ENCODE peak calls at places on chromosomes 7 and 10, in five cellular contexts. One of them, this sample, is unnamed.

GRCh38 chr10:61047788-61048560 is 104.0 kb upstream of the RHOBTB1 start:
- DNase-seq in osteocyte: no peak
- DNase-seq in GF-D8: no peak
- DNase-seq in stimulated activated naive CD8-positive, alpha-beta T cell treated with anti-CD3 and anti-CD28 coated beads, Interleukin-15, amount 100 ng/mL, for 72 hours: no peak
- DNase-seq in CD4-positive, alpha-beta memory T cell: no peak
- DNase-seq in this sample: no peak

GRCh38 chr10:72612203-72612826 is 13.6 kb downstream of the MICU1 start:
- DNase-seq in osteocyte: no peak
- DNase-seq in CD4-positive, alpha-beta memory T cell: no peak
- DNase-seq in stimulated activated naive CD8-positive, alpha-beta T cell treated with anti-CD3 and anti-CD28 coated beads, Interleukin-15, amount 100 ng/mL, for 72 hours: no peak
- DNase-seq in GF-D8: no peak
- DNase-seq in this sample: no peak

GRCh38 chr10:99467236-99467999 is 37.0 kb upstream of the GOT1 start:
- DNase-seq in osteocyte: no peak
- DNase-seq in stimulated activated naive CD8-positive, alpha-beta T cell treated with anti-CD3 and anti-CD28 coated beads, Interleukin-15, amount 100 ng/mL, for 72 hours: no peak
- DNase-seq in CD4-positive, alpha-beta memory T cell: no peak
- DNase-seq in GF-D8: no peak
- DNase-seq in this sample: no peak

GRCh38 chr10:132385721-132386418 is 11.1 kb upstream of the PWWP2B start:
- DNase-seq in CD4-positive, alpha-beta memory T cell: no peak
- DNase-seq in GF-D8: no peak
- DNase-seq in stimulated activated naive CD8-positive, alpha-beta T cell treated with anti-CD3 and anti-CD28 coated beads, Interleukin-15, amount 100 ng/mL, for 72 hours: no peak
- DNase-seq in osteocyte: no peak
- DNase-seq in this sample: no peak

GRCh38 chr10:122265896-122266295 is 5.2 kb upstream of the BTBD16 start:
- DNase-seq in osteocyte: no peak
- DNase-seq in GF-D8: no peak
- DNase-seq in stimulated activated naive CD8-positive, alpha-beta T cell treated with anti-CD3 and anti-CD28 coated beads, Interleukin-15, amount 100 ng/mL, for 72 hours: no peak
- DNase-seq in CD4-positive, alpha-beta memory T cell: no peak
- DNase-seq in this sample: no peak

GRCh38 chr7:1427064-1427657 is 32.1 kb downstream of the MICALL2 start:
- DNase-seq in osteocyte: no peak
- DNase-seq in CD4-positive, alpha-beta memory T cell: no peak
- DNase-seq in GF-D8: no peak
- DNase-seq in stimulated activated naive CD8-positive, alpha-beta T cell treated with anti-CD3 and anti-CD28 coated beads, Interleukin-15, amount 100 ng/mL, for 72 hours: no peak
- DNase-seq in this sample: no peak

GRCh38 chr10:121596668-121597503 is 1.4 kb downstream of the FGFR2 start:
- DNase-seq in osteocyte: no peak
- DNase-seq in CD4-positive, alpha-beta memory T cell: no peak
- DNase-seq in GF-D8: no peak
- DNase-seq in stimulated activated naive CD8-positive, alpha-beta T cell treated with anti-CD3 and anti-CD28 coated beads, Interleukin-15, amount 100 ng/mL, for 72 hours: no peak
- DNase-seq in this sample: no peak

GRCh38 chr10:109427421-109427820 is 495.9 kb downstream of the XPNPEP1 start:
- DNase-seq in stimulated activated naive CD8-positive, alpha-beta T cell treated with anti-CD3 and anti-CD28 coated beads, Interleukin-15, amount 100 ng/mL, for 72 hours: no peak
- DNase-seq in GF-D8: no peak
- DNase-seq in CD4-positive, alpha-beta memory T cell: no peak
- DNase-seq in osteocyte: no peak
- DNase-seq in this sample: no peak

GRCh38 chr10:69866688-69867461 is 65.2 kb downstream of the COL13A1 start:
- DNase-seq in GF-D8: no peak
- DNase-seq in stimulated activated naive CD8-positive, alpha-beta T cell treated with anti-CD3 and anti-CD28 coated beads, Interleukin-15, amount 100 ng/mL, for 72 hours: no peak
- DNase-seq in osteocyte: no peak
- DNase-seq in CD4-positive, alpha-beta memory T cell: no peak
- DNase-seq in this sample: no peak

GRCh38 chr10:96512524-96512991 is 1.2 kb downstream of the TLL2 start:
- DNase-seq in GF-D8: no peak
- DNase-seq in CD4-positive, alpha-beta memory T cell: no peak
- DNase-seq in osteocyte: no peak
- DNase-seq in stimulated activated naive CD8-positive, alpha-beta T cell treated with anti-CD3 and anti-CD28 coated beads, Interleukin-15, amount 100 ng/mL, for 72 hours: peak
- DNase-seq in this sample: no peak

GRCh38 chr10:86365346-86366032 is 1.1 kb downstream of the GRID1 start:
- DNase-seq in GF-D8: no peak
- DNase-seq in osteocyte: no peak
- DNase-seq in stimulated activated naive CD8-positive, alpha-beta T cell treated with anti-CD3 and anti-CD28 coated beads, Interleukin-15, amount 100 ng/mL, for 72 hours: no peak
- DNase-seq in CD4-positive, alpha-beta memory T cell: no peak
- DNase-seq in this sample: no peak

GRCh38 chr7:121620953-121621606 is 225.0 kb upstream of the FAM3C start:
- DNase-seq in GF-D8: no peak
- DNase-seq in CD4-positive, alpha-beta memory T cell: no peak
- DNase-seq in stimulated activated naive CD8-positive, alpha-beta T cell treated with anti-CD3 and anti-CD28 coated beads, Interleukin-15, amount 100 ng/mL, for 72 hours: no peak
- DNase-seq in osteocyte: no peak
- DNase-seq in this sample: no peak

GRCh38 chr7:77985974-77986339 is 187.4 kb downstream of the PHTF2 start:
- DNase-seq in CD4-positive, alpha-beta memory T cell: no peak
- DNase-seq in stimulated activated naive CD8-positive, alpha-beta T cell treated with anti-CD3 and anti-CD28 coated beads, Interleukin-15, amount 100 ng/mL, for 72 hours: no peak
- DNase-seq in GF-D8: no peak
- DNase-seq in osteocyte: no peak
- DNase-seq in this sample: no peak

GRCh38 chr7:5872326-5872725 is 8.3 kb upstream of the OCM start:
- DNase-seq in osteocyte: no peak
- DNase-seq in stimulated activated naive CD8-positive, alpha-beta T cell treated with anti-CD3 and anti-CD28 coated beads, Interleukin-15, amount 100 ng/mL, for 72 hours: no peak
- DNase-seq in CD4-positive, alpha-beta memory T cell: no peak
- DNase-seq in GF-D8: no peak
- DNase-seq in this sample: no peak

GRCh38 chr10:94439275-94439861 is 37.0 kb downstream of the TBC1D12 start:
- DNase-seq in stimulated activated naive CD8-positive, alpha-beta T cell treated with anti-CD3 and anti-CD28 coated beads, Interleukin-15, amount 100 ng/mL, for 72 hours: no peak
- DNase-seq in osteocyte: no peak
- DNase-seq in GF-D8: no peak
- DNase-seq in CD4-positive, alpha-beta memory T cell: no peak
- DNase-seq in this sample: no peak

GRCh38 chr7:155291045-155291530 is 6.6 kb upstream of the INSIG1 start:
- DNase-seq in stimulated activated naive CD8-positive, alpha-beta T cell treated with anti-CD3 and anti-CD28 coated beads, Interleukin-15, amount 100 ng/mL, for 72 hours: peak
- DNase-seq in GF-D8: no peak
- DNase-seq in CD4-positive, alpha-beta memory T cell: no peak
- DNase-seq in osteocyte: no peak
- DNase-seq in this sample: no peak

GRCh38 chr7:48046458-48046857 is 11.1 kb downstream of the C7orf57 start:
- DNase-seq in GF-D8: no peak
- DNase-seq in stimulated activated naive CD8-positive, alpha-beta T cell treated with anti-CD3 and anti-CD28 coated beads, Interleukin-15, amount 100 ng/mL, for 72 hours: no peak
- DNase-seq in CD4-positive, alpha-beta memory T cell: peak
- DNase-seq in osteocyte: no peak
- DNase-seq in this sample: no peak

GRCh38 chr7:149690688-149691446 is 82.5 kb downstream of the ZNF467 start:
- DNase-seq in osteocyte: no peak
- DNase-seq in GF-D8: no peak
- DNase-seq in stimulated activated naive CD8-positive, alpha-beta T cell treated with anti-CD3 and anti-CD28 coated beads, Interleukin-15, amount 100 ng/mL, for 72 hours: peak
- DNase-seq in CD4-positive, alpha-beta memory T cell: no peak
- DNase-seq in this sample: no peak

GRCh38 chr10:8616166-8616565 is 561.7 kb downstream of the GATA3 start:
- DNase-seq in CD4-positive, alpha-beta memory T cell: no peak
- DNase-seq in GF-D8: no peak
- DNase-seq in osteocyte: no peak
- DNase-seq in stimulated activated naive CD8-positive, alpha-beta T cell treated with anti-CD3 and anti-CD28 coated beads, Interleukin-15, amount 100 ng/mL, for 72 hours: no peak
- DNase-seq in this sample: no peak

This sample was measured in hypothalamus.